ENCODE peak calls at places on chromosomes 12 and 14, in six cellular contexts. T is NAMALWA, Y is GM13976, B is GM03348, R is pancreas, U is H9. J is an unnamed sample.

GRCh38 chr12:92242917-92243316 is 97.3 kb upstream of the BTG1 start:
- DNase-seq in T (no peak), Y (no peak), B (peak; percentile 20), R (no peak), U (no peak), J (no peak)

GRCh38 chr14:51644215-51644969 is 7.3 kb upstream of the FRMD6 start:
- DNase-seq in T (no peak), Y (no peak), B (no peak), R (no peak), U (no peak), J (no peak)

GRCh38 chr12:52844386-52844785 is 4.4 kb downstream of the KRT78 start:
- DNase-seq in T (no peak), Y (no peak), B (no peak), R (no peak), U (no peak), J (no peak)

GRCh38 chr14:31965735-31966598 is 111.1 kb upstream of the ARHGAP5 start:
- DNase-seq in T (no peak), Y (no peak), B (no peak), R (no peak), U (no peak), J (no peak)

GRCh38 chr14:63050694-63051093 is 5.4 kb upstream of the KCNH5 start:
- DNase-seq in T (no peak), Y (no peak), B (no peak), R (no peak), U (no peak), J (no peak)

GRCh38 chr12:131610891-131611290 is 100.0 kb upstream of the SFSWAP start:
- DNase-seq in T (no peak), Y (no peak), B (no peak), R (no peak), U (no peak), J (no peak)

GRCh38 chr12:128971802-128972201 is 118.5 kb downstream of the GLT1D1 start:
- DNase-seq in T (no peak), Y (no peak), B (no peak), R (no peak), U (no peak), J (peak; percentile 8)

GRCh38 chr14:58712357-58712756 is 74.6 kb downstream of the DACT1 start:
- DNase-seq in T (no peak), Y (no peak), B (no peak), R (no peak), U (no peak), J (no peak)

GRCh38 chr14:95034806-95035205 is 122.5 kb downstream of the DICER1 start:
- DNase-seq in T (peak; percentile 80), Y (no peak), B (no peak), R (no peak), U (no peak), J (peak; percentile 18)

GRCh38 chr12:15863258-15863835 is 18.8 kb upstream of the STRAP start:
- DNase-seq in T (no peak), Y (no peak), B (no peak), R (no peak), U (no peak), J (no peak)

GRCh38 chr12:50211392-50212070 is 44.4 kb upstream of the CERS5 start:
- DNase-seq in T (no peak), Y (no peak), B (peak; percentile 52), R (no peak), U (no peak), J (no peak)

GRCh38 chr12:65937181-65937641 is 112.9 kb downstream of the HMGA2 start:
- DNase-seq in T (no peak), Y (no peak), B (peak; percentile 62), R (no peak), U (no peak), J (no peak)

GRCh38 chr12:80269953-80270552 is 170.7 kb downstream of the OTOGL start:
- DNase-seq in T (peak; percentile 58), Y (no peak), B (peak; percentile 43), R (no peak), U (no peak), J (peak; percentile 49)

GRCh38 chr14:74638970-74639369 is 26.9 kb upstream of the LTBP2 start:
- DNase-seq in T (no peak), Y (no peak), B (no peak), R (no peak), U (no peak), J (no peak)

GRCh38 chr12:113862570-113863454 is 103.3 kb downstream of the RBM19 start:
- DNase-seq in T (no peak), Y (peak; percentile 66), B (no peak), R (no peak), U (peak; percentile 52), J (no peak)

GRCh38 chr12:2183556-2184541 is 131.1 kb downstream of the CACNA1C start:
- DNase-seq in T (no peak), Y (no peak), B (peak; percentile 88), R (no peak), U (no peak), J (no peak)

GRCh38 chr14:50038398-50039119 is 77.8 kb downstream of the VCPKMT start:
- DNase-seq in T (no peak), Y (peak; percentile 79), B (peak; percentile 89), R (no peak), U (no peak), J (no peak)

GRCh38 chr14:27181304-27181703 is 583.5 kb upstream of the NOVA1 start:
- DNase-seq in T (no peak), Y (no peak), B (no peak), R (no peak), U (no peak), J (no peak)

GRCh38 chr12:118884226-118884625 is 97.1 kb upstream of the SRRM4 start:
- DNase-seq in T (no peak), Y (no peak), B (no peak), R (no peak), U (no peak), J (no peak)

J was measured in NCI-H1105 treated with DMSO at 0.1 percent for 48 hours.